ENCODE peak calls at places on chromosome 1, in six cellular contexts. V is GM04504; N is stimulated activated CD4-positive, alpha-beta T cell treated with anti-CD3 and anti-CD28 coated beads, Interleukin-15, amount 100 ng/mL, for 1 hour; C is EH; D is activated T-helper 1 cell treated with anti-CD3 and anti-CD28 coated beads, Interleukin-2, amount 50 U/mL, for 16 hours; Y is GM20000. T is an unnamed sample.

GRCh38 chr1:9912264-9912936 is 2.3 kb upstream of the CTNNBIP1 start:
- DNase-seq in D (no peak), V (no peak), C (no peak), Y (no peak), N (no peak), T (no peak)

GRCh38 chr1:80657048-80657653 is 1143.6 kb upstream of the ADGRL2 start:
- DNase-seq in N (no peak), V (no peak), D (no peak), Y (no peak), C (no peak), T (no peak)

GRCh38 chr1:3672231-3672970 is 20.1 kb downstream of the TP73 start:
- DNase-seq in Y (no peak), C (no peak), V (no peak), N (no peak), D (no peak), T (no peak)

GRCh38 chr1:23619299-23620188 is 60.2 kb upstream of the ID3 start:
- DNase-seq in V (no peak), C (peak), N (peak), D (peak), Y (peak), T (peak)

GRCh38 chr1:22920734-22921451 is 51.8 kb downstream of the LACTBL1 start:
- DNase-seq in C (no peak), N (no peak), D (no peak), Y (no peak), V (no peak), T (no peak)

GRCh38 chr1:171983584-171983983 is 142.3 kb downstream of the DNM3 start:
- DNase-seq in V (peak), C (peak), D (no peak), Y (no peak), N (no peak), T (no peak)

GRCh38 chr1:175272361-175272760 is 79.8 kb upstream of the KIAA0040 start:
- DNase-seq in N (no peak), V (no peak), C (no peak), Y (no peak), D (no peak), T (no peak)

GRCh38 chr1:6912507-6912906 is 127.3 kb downstream of the CAMTA1 start:
- DNase-seq in Y (no peak), N (no peak), C (no peak), D (no peak), V (no peak), T (no peak)

GRCh38 chr1:238465449-238465848 is 574.7 kb upstream of the ZP4 start:
- DNase-seq in Y (no peak), C (peak), N (no peak), V (no peak), D (no peak), T (no peak)

GRCh38 chr1:53280486-53280885 is 42.2 kb upstream of the MAGOH start:
- DNase-seq in V (no peak), N (no peak), C (no peak), Y (no peak), D (no peak), T (no peak)

GRCh38 chr1:71780681-71781080 is 501.7 kb downstream of the NEGR1 start:
- DNase-seq in D (no peak), N (no peak), V (no peak), Y (peak), C (peak), T (no peak)